ENCODE peak calls at places on chromosomes 13 and 19, in five cellular contexts. Z, F, V, K and L are unnamed samples.

GRCh38 chr19:8004723-8005513 is 523 bp downstream of the ELAVL1 start:
- DNase-seq in Z (no peak), F (no peak), V (peak), K (no peak), L (no peak)

GRCh38 chr13:51396352-51396751 is 56.5 kb downstream of the INTS6 start:
- DNase-seq in Z (no peak), F (no peak), V (peak), K (no peak), L (no peak)

GRCh38 chr19:21082011-21082975 is at the start of gene ZNF714:
- DNase-seq in Z (peak), F (peak), V (peak), K (peak), L (peak)

GRCh38 chr19:42176990-42177685 is 40.3 kb downstream of the DEDD2 start:
- DNase-seq in Z (peak), F (no peak), V (peak), K (peak), L (peak)

GRCh38 chr13:99605417-99606321 is 104.4 kb downstream of the TM9SF2 start:
- DNase-seq in Z (peak), F (no peak), V (no peak), K (peak), L (peak)

GRCh38 chr19:41945135-41945766 is 13.9 kb downstream of the RABAC1 start:
- DNase-seq in Z (no peak), F (no peak), V (no peak), K (peak), L (no peak)

GRCh38 chr19:572891-573825 is 762 bp downstream of the BSG start:
- DNase-seq in Z (no peak), F (peak), V (peak), K (peak), L (no peak)

GRCh38 chr13:113832631-113833030 is 31.2 kb downstream of the GAS6 start:
- DNase-seq in Z (no peak), F (no peak), V (no peak), K (no peak), L (no peak)

GRCh38 chr19:43777163-43777700 is 3.5 kb downstream of the KCNN4 start:
- DNase-seq in Z (no peak), F (no peak), V (no peak), K (peak), L (no peak)

GRCh38 chr19:58544591-58545285 is 874 bp downstream of the TRIM28 start:
- DNase-seq in Z (no peak), F (peak), V (peak), K (no peak), L (no peak)

GRCh38 chr13:85798999-85799646 is at the start of gene SLITRK6:
- DNase-seq in Z (no peak), F (no peak), V (peak), K (no peak), L (no peak)

DNA sequence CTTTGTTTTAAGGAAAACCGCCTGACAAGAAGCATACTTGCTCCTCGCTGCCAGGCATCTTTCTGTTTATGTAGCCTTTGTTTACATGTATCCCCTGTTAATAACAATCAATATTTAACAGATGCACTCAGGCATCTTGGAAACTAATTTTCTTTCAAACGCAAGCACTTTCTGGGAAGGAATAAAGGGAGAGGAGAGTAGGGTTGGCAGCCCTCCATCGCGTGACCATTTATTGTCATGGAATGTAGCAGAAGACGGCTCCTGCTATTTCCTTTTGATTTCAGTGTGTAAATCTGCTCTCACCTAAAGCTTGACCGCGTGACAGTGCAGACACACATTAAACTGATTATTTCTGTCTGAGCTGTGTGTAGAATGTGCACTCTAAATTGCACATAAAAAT is 223.3 kb upstream of the MAB21L1 start:
- DNase-seq in Z (peak), F (peak), V (peak), K (no peak), L (no peak)
- H3K27ac ChIP-seq in Z (no peak), F (peak), V (peak), K (no peak), L (no peak)

GRCh38 chr13:102724923-102725322 is 30.1 kb upstream of the METTL21C start:
- DNase-seq in Z (no peak), F (no peak), V (peak), K (no peak), L (no peak)
- TF ChIP-seq CTCF in Z (peak), F (peak), V (peak), K (no peak), L (peak)

DNA sequence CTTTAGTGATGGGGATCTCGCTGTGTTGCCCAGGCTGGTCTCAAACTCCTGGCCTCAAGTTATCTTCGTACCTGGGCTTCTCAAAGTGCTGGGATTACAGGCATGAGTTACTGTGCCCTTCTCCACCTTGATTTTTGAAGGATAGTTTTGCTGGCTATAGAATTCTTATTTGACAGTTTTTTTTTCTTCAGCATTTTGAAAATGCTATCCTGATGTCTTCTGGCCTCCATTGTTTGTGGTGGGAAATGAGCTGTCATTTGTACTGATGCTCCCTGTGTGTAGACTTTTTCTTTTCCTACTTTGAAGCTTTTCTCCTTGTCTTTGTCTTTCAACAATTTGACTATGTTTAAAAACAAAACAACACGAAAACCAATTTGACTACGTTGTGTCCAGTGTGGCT is 54.2 kb downstream of the SIPA1L3 start:
- DNase-seq in Z (no peak), F (no peak), V (no peak), K (no peak), L (no peak)
- H3K27ac ChIP-seq in Z (no peak), F (no peak), V (no peak), K (peak), L (no peak)

DNA sequence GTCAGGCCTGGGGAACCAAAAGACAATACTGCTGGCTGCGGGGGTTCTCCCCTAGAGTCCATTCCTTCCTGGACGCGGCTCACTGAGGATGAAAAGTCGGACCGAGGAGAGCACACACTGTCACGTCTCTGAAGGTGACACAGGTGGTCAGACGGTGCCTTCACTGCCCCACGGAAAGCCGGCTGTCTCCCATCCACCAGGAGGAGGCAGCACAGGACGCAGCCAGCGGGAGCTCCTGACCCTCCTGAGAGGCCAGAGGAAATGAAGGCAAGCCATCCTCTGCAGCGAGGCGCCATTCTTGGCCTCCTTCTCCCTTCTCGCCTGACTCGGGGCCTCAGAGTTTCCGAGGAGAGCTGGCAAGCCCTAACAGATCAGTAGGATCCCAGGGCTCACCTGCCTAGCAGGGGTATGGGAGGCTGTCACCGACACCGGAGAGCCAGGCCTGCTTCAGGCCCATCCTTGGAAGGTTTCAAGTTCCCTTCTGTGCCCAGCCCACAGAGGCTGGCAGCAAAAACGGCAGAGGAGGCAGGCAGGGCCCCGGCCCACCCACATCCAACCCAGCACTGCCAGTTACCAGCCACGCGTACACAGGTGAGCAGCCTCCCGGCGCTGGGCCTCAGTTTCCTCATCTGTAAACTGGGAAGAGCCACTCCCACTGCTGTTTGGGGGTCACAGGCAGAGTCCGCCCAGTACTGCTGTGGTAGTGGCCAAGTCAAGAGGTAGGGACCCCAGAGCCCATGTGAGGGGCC is 4.5 kb downstream of the REXO1 start:
- DNase-seq in Z (no peak), F (no peak), V (no peak), K (no peak), L (no peak)
- TF ChIP-seq CTCF in Z (no peak), F (no peak), V (no peak), K (no peak), L (no peak)

GRCh38 chr19:55909801-55910200 is 22.3 kb downstream of the NLRP13 start:
- DNase-seq in Z (no peak), F (no peak), V (no peak), K (no peak), L (no peak)
- H3K27ac ChIP-seq in Z (no peak), F (no peak), V (no peak), K (no peak), L (no peak)

GRCh38 chr13:112065521-112065866 is 1.5 kb upstream of the SOX1 start:
- DNase-seq in Z (no peak), F (no peak), V (no peak), K (no peak), L (no peak)

GRCh38 chr13:112066624-112067004 is 335 bp upstream of the SOX1 start:
- DNase-seq in Z (no peak), F (no peak), V (peak), K (peak), L (no peak)

GRCh38 chr13:112064222-112064621 is 2.7 kb upstream of the SOX1 start:
- DNase-seq in Z (no peak), F (no peak), V (no peak), K (no peak), L (no peak)

GRCh38 chr13:112067121-112067741 is at the start of gene SOX1:
- DNase-seq in Z (no peak), F (no peak), V (no peak), K (peak), L (no peak)

GRCh38 chr13:112065867-112066623 is 904 bp upstream of the SOX1 start:
- DNase-seq in Z (no peak), F (no peak), V (no peak), K (peak), L (no peak)
- TF ChIP-seq CTCF in Z (no peak), F (no peak), V (no peak), K (no peak), L (no peak)

DNA sequence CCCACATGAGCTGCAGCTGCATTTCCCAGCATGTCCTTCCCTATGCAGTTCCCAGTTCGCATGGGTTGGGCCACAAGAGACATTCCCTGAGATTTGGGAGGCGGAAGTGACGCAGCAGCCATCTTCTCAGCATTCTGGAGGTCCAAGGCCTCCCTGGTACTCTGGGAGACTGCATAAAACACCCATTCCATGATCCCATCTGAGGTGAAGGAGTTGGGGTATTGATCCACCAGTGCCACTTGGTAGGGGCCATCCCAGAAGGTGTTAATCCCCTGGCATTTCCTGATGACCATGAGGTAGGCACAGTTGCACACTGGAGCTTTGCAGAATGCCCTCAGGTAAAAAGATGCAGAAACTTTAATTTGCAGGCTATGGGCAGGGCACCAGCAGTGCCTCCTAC is 25.4 kb downstream of the POP4 start:
- DNase-seq in Z (no peak), F (peak), V (no peak), K (peak), L (peak)
- H3K27ac ChIP-seq in Z (no peak), F (no peak), V (no peak), K (no peak), L (no peak)

GRCh38 chr19:45677351-45678230 is 9.6 kb downstream of the GIPR start:
- DNase-seq in Z (peak), F (peak), V (peak), K (peak), L (peak)
- TF ChIP-seq CTCF in Z (no peak), F (no peak), V (no peak), K (no peak), L (no peak)

GRCh38 chr19:2685204-2685704 is 17.2 kb downstream of the GNG7 start:
- DNase-seq in Z (no peak), F (no peak), V (no peak), K (no peak), L (no peak)
- H3K27ac ChIP-seq in Z (no peak), F (no peak), V (no peak), K (peak), L (peak)